ENCODE peak calls at places on chromosomes 4 and X, in eight cellular contexts. T is GM23248; J is activated CD4-positive, alpha-beta T cell treated with anti-CD3 and anti-CD28 coated beads, Interleukin-2, amount 50 U/mL, for 1 hour; C is SK-N-SH; A is psoas muscle; Q is foreskin keratinocyte; R is HS-5; S is hepatocyte. P is an unnamed sample.

GRCh38 chr4:150302553-150302952 is 224.3 kb downstream of the DCLK2 start:
- DNase-seq in T (peak), J (no peak), C (no peak), A (no peak), Q (peak), R (peak), S (peak), P (peak)

GRCh38 chr4:48949518-48950207 is 36.4 kb upstream of the CWH43 start:
- DNase-seq in T (peak), J (no peak), C (no peak), A (no peak), Q (peak), R (peak), S (no peak), P (no peak)

GRCh38 chr4:146495277-146495676 is 26.5 kb downstream of the SLC10A7 start:
- DNase-seq in T (peak), J (no peak), C (no peak), A (no peak), Q (peak), R (peak), S (no peak), P (no peak)

GRCh38 chrX:41412261-41413167 is 34.6 kb upstream of the NYX start:
- DNase-seq in T (no peak), J (no peak), C (no peak), A (no peak), Q (no peak), R (no peak), S (peak), P (no peak)

GRCh38 chr4:8724436-8725070 is 132.0 kb downstream of the CPZ start:
- DNase-seq in T (no peak), J (no peak), C (no peak), A (peak), Q (no peak), R (no peak), S (no peak), P (no peak)

GRCh38 chr4:139076016-139076744 is 60.6 kb downstream of the NOCT start:
- DNase-seq in T (no peak), J (no peak), C (no peak), A (no peak), Q (no peak), R (no peak), S (no peak), P (no peak)

GRCh38 chr4:4969298-4969697 is 50.0 kb downstream of the CYTL1 start:
- DNase-seq in T (peak), J (no peak), C (no peak), A (peak), Q (peak), R (no peak), S (no peak), P (no peak)

GRCh38 chr4:166169111-166169510 is 296.1 kb downstream of the TLL1 start:
- DNase-seq in T (peak), J (no peak), C (no peak), A (no peak), Q (no peak), R (no peak), S (peak), P (no peak)

GRCh38 chr4:100391913-100392312 is 125.9 kb downstream of the EMCN start:
- DNase-seq in T (peak), J (no peak), C (no peak), A (no peak), Q (peak), R (peak), S (no peak), P (no peak)

GRCh38 chr4:177483271-177483670 is 41.0 kb upstream of the AGA start:
- DNase-seq in T (peak), J (no peak), C (no peak), A (no peak), Q (no peak), R (no peak), S (no peak), P (no peak)

GRCh38 chr4:139783761-139784484 is 118.3 kb downstream of the MGST2 start:
- DNase-seq in T (no peak), J (no peak), C (peak), A (no peak), Q (no peak), R (no peak), S (no peak), P (no peak)

GRCh38 chrX:39724544-39724943 is 373.2 kb downstream of the BCOR start:
- DNase-seq in T (no peak), J (no peak), C (no peak), A (no peak), Q (no peak), R (no peak), S (no peak), P (no peak)

GRCh38 chr4:40800064-40800463 is 50.3 kb downstream of the NSUN7 start:
- DNase-seq in T (no peak), J (no peak), C (no peak), A (no peak), Q (no peak), R (no peak), S (no peak), P (no peak)

GRCh38 chr4:14222630-14223029 is 595.1 kb upstream of the BOD1L1 start:
- DNase-seq in T (no peak), J (no peak), C (no peak), A (no peak), Q (no peak), R (no peak), S (no peak), P (no peak)

GRCh38 chrX:103704863-103705262 is 5.8 kb upstream of the TMEM31 start:
- DNase-seq in T (no peak), J (no peak), C (no peak), A (no peak), Q (no peak), R (no peak), S (no peak), P (no peak)

GRCh38 chrX:50967734-50968133 is 57.2 kb downstream of the BMP15 start:
- DNase-seq in T (peak), J (no peak), C (no peak), A (no peak), Q (peak), R (no peak), S (no peak), P (no peak)

GRCh38 chrX:88613338-88613737 is 133.7 kb upstream of the CPXCR1 start:
- DNase-seq in T (peak), J (no peak), C (peak), A (no peak), Q (peak), R (no peak), S (peak), P (no peak)

GRCh38 chrX:16060252-16060651 is 63.1 kb upstream of the GRPR start:
- DNase-seq in T (no peak), J (no peak), C (peak), A (no peak), Q (no peak), R (no peak), S (peak), P (no peak)

GRCh38 chr4:10106421-10107039 is 10.1 kb downstream of the WDR1 start:
- DNase-seq in T (peak), J (peak), C (peak), A (peak), Q (peak), R (peak), S (peak), P (peak)

GRCh38 chrX:7102119-7102518 is 45.4 kb upstream of the STS start:
- DNase-seq in T (no peak), J (no peak), C (no peak), A (no peak), Q (no peak), R (no peak), S (no peak), P (no peak)

GRCh38 chr4:105113800-105114199 is 32.9 kb upstream of the TET2 start:
- DNase-seq in T (no peak), J (no peak), C (no peak), A (no peak), Q (no peak), R (no peak), S (no peak), P (no peak)

GRCh38 chr4:76410621-76411020 is 10.3 kb downstream of the CCDC158 start:
- DNase-seq in T (no peak), J (no peak), C (no peak), A (no peak), Q (no peak), R (no peak), S (no peak), P (no peak)

GRCh38 chr4:25523405-25523804 is 132.2 kb upstream of the SLC34A2 start:
- DNase-seq in T (peak), J (no peak), C (no peak), A (no peak), Q (peak), R (peak), S (no peak), P (no peak)

GRCh38 chr4:108783666-108784463 is 21.0 kb upstream of the ETNPPL start:
- DNase-seq in T (peak), J (no peak), C (no peak), A (no peak), Q (no peak), R (no peak), S (peak), P (no peak)

GRCh38 chrX:12011075-12011474 is 127.2 kb upstream of the FRMPD4 start:
- DNase-seq in T (peak), J (no peak), C (no peak), A (no peak), Q (peak), R (peak), S (no peak), P (no peak)

GRCh38 chrX:133749370-133749769 is 236.0 kb downstream of the GPC3 start:
- DNase-seq in T (no peak), J (no peak), C (no peak), A (no peak), Q (no peak), R (no peak), S (no peak), P (no peak)

GRCh38 chrX:55119271-55119670 is 30.5 kb downstream of the PAGE2 start:
- DNase-seq in T (no peak), J (no peak), C (no peak), A (no peak), Q (no peak), R (no peak), S (no peak), P (no peak)

GRCh38 chr4:74950200-74950599 is 17.3 kb downstream of the PARM1 start:
- DNase-seq in T (no peak), J (no peak), C (no peak), A (no peak), Q (no peak), R (no peak), S (no peak), P (no peak)

GRCh38 chrX:34809096-34809495 is 133.5 kb upstream of the FAM47B start:
- DNase-seq in T (no peak), J (no peak), C (no peak), A (no peak), Q (no peak), R (no peak), S (no peak), P (no peak)

GRCh38 chr4:153152453-153153338 is 51.5 kb upstream of the TRIM2 start:
- DNase-seq in T (peak), J (peak), C (peak), A (peak), Q (no peak), R (no peak), S (peak), P (peak)

GRCh38 chrX:44675364-44676024 is 132.8 kb upstream of the FUNDC1 start:
- DNase-seq in T (peak), J (no peak), C (peak), A (peak), Q (peak), R (peak), S (peak), P (no peak)

GRCh38 chr4:123709336-123709735 is 312.7 kb downstream of the SPRY1 start:
- DNase-seq in T (peak), J (no peak), C (no peak), A (no peak), Q (no peak), R (no peak), S (no peak), P (no peak)